ENCODE peak calls at places on chromosomes 12 and 14, in seven cellular contexts. I, C, Y, Z, K, M and B are unnamed samples.

GRCh38 chr12:68200854-68201253 is 24.8 kb downstream of the IL26 start:
- DNase-seq in M (no peak), Y (no peak), Z (no peak), C (no peak), K (no peak), I (no peak), B (no peak)

GRCh38 chr12:53352331-53353258 is 16.4 kb upstream of the SP7 start:
- DNase-seq in C (peak), Z (peak), M (peak), I (peak), K (peak), Y (no peak), B (peak)

GRCh38 chr12:45745861-45746277 is 16.4 kb downstream of the ARID2 start:
- DNase-seq in Y (no peak), C (no peak), K (no peak), I (no peak), Z (no peak), M (no peak), B (no peak)

GRCh38 chr12:13257356-13257875 is 60.9 kb downstream of the EMP1 start:
- DNase-seq in M (no peak), C (no peak), Y (no peak), I (no peak), Z (no peak), K (no peak), B (no peak)

GRCh38 chr12:116556964-116557706 is 2.0 kb upstream of the MAP1LC3B2 start:
- DNase-seq in I (no peak), C (peak), K (no peak), Z (no peak), M (no peak), Y (no peak), B (no peak)

GRCh38 chr12:10455766-10456165 is 2.6 kb upstream of the KLRC1 start:
- DNase-seq in Z (no peak), Y (no peak), K (no peak), C (no peak), M (no peak), I (no peak), B (no peak)

GRCh38 chr12:65885312-65885711 is 61.0 kb downstream of the HMGA2 start:
- DNase-seq in Y (no peak), C (no peak), K (no peak), M (no peak), I (no peak), Z (no peak), B (no peak)

GRCh38 chr12:13811061-13811460 is 170.3 kb downstream of the GRIN2B start:
- DNase-seq in Y (no peak), I (no peak), C (no peak), M (no peak), K (no peak), Z (no peak), B (no peak)

GRCh38 chr14:102213984-102214658 is 74.4 kb downstream of the WDR20 start:
- DNase-seq in Y (no peak), K (no peak), C (peak), Z (no peak), M (no peak), I (no peak), B (no peak)

GRCh38 chr14:95597784-95598204 is 62.9 kb downstream of the GLRX5 start:
- DNase-seq in C (peak), I (peak), Z (no peak), Y (peak), K (no peak), M (no peak), B (peak)

GRCh38 chr12:121499929-121500793 is 80.7 kb downstream of the KDM2B start:
- DNase-seq in K (peak), Z (no peak), I (peak), C (peak), Y (no peak), M (peak), B (peak)

GRCh38 chr12:60197589-60197988 is 601.8 kb downstream of the SLC16A7 start:
- DNase-seq in Y (no peak), M (no peak), Z (no peak), C (no peak), I (no peak), K (no peak), B (no peak)

GRCh38 chr12:67804168-67804567 is 155.6 kb downstream of the DYRK2 start:
- DNase-seq in Y (no peak), M (no peak), I (no peak), Z (no peak), C (no peak), K (no peak), B (no peak)

GRCh38 chr12:12871587-12872138 is 19.7 kb upstream of the GPRC5A start:
- DNase-seq in Y (no peak), I (no peak), C (no peak), Z (no peak), K (no peak), M (no peak), B (no peak)

GRCh38 chr12:50505386-50505827 is 622 bp downstream of the DIP2B start:
- DNase-seq in Y (no peak), K (no peak), Z (no peak), I (no peak), M (no peak), C (peak), B (peak)

GRCh38 chr14:56874375-56874774 is 64.1 kb upstream of the OTX2 start:
- DNase-seq in I (peak), K (peak), Z (no peak), M (peak), Y (no peak), C (peak), B (peak)

GRCh38 chr14:74427651-74428050 is 1.6 kb upstream of the SYNDIG1L start:
- DNase-seq in M (no peak), Y (no peak), I (no peak), Z (no peak), C (no peak), K (no peak), B (no peak)

GRCh38 chr12:120056739-120057138 is 59.8 kb downstream of the RAB35 start:
- DNase-seq in K (no peak), Z (no peak), C (peak), I (no peak), M (no peak), Y (no peak), B (no peak)

GRCh38 chr12:110199360-110200123 is 75.4 kb downstream of the IFT81 start:
- DNase-seq in Z (peak), I (no peak), C (no peak), Y (peak), K (no peak), M (peak), B (no peak)

GRCh38 chr14:99466719-99467118 is 13.9 kb downstream of the SETD3 start:
- DNase-seq in K (no peak), C (no peak), I (no peak), Y (no peak), M (no peak), Z (no peak), B (no peak)

GRCh38 chr12:85310456-85311076 is 30.5 kb downstream of the ALX1 start:
- DNase-seq in Y (no peak), K (peak), C (no peak), Z (no peak), I (no peak), M (no peak), B (no peak)

GRCh38 chr14:93286212-93286890 is 46.5 kb downstream of the BTBD7 start:
- DNase-seq in M (no peak), C (no peak), I (no peak), Y (no peak), K (no peak), Z (no peak), B (no peak)

GRCh38 chr12:11769723-11770514 is 120.4 kb downstream of the ETV6 start:
- DNase-seq in Y (no peak), C (no peak), Z (no peak), K (no peak), M (no peak), I (no peak), B (no peak)

GRCh38 chr12:53623526-53623925 is 2.7 kb downstream of the ATF7 start:
- DNase-seq in Y (no peak), M (no peak), I (no peak), K (no peak), C (peak), Z (no peak), B (no peak)

GRCh38 chr12:11885261-11886038 is 185.3 kb upstream of the BCL2L14 start:
- DNase-seq in C (no peak), K (no peak), Y (no peak), M (peak), I (no peak), Z (no peak), B (no peak)

GRCh38 chr14:74425525-74426201 is 347 bp downstream of the SYNDIG1L start:
- DNase-seq in I (peak), C (peak), M (no peak), Z (no peak), K (no peak), Y (no peak), B (peak)

GRCh38 chr12:24012528-24012927 is 63.1 kb upstream of the SOX5 start:
- DNase-seq in C (no peak), M (peak), K (no peak), Z (no peak), Y (no peak), I (no peak), B (no peak)

GRCh38 chr14:22039938-22040780 is 366.5 kb upstream of the OR4E1 start:
- DNase-seq in C (no peak), Y (no peak), M (peak), K (peak), Z (no peak), I (peak), B (no peak)

GRCh38 chr12:40655451-40655850 is 36.8 kb upstream of the CNTN1 start:
- DNase-seq in K (no peak), C (no peak), M (no peak), Y (no peak), Z (no peak), I (no peak), B (no peak)

GRCh38 chr14:56318393-56319115 is 200.3 kb downstream of the PELI2 start:
- DNase-seq in I (no peak), K (no peak), Y (no peak), Z (no peak), C (no peak), M (no peak), B (no peak)

DNA sequence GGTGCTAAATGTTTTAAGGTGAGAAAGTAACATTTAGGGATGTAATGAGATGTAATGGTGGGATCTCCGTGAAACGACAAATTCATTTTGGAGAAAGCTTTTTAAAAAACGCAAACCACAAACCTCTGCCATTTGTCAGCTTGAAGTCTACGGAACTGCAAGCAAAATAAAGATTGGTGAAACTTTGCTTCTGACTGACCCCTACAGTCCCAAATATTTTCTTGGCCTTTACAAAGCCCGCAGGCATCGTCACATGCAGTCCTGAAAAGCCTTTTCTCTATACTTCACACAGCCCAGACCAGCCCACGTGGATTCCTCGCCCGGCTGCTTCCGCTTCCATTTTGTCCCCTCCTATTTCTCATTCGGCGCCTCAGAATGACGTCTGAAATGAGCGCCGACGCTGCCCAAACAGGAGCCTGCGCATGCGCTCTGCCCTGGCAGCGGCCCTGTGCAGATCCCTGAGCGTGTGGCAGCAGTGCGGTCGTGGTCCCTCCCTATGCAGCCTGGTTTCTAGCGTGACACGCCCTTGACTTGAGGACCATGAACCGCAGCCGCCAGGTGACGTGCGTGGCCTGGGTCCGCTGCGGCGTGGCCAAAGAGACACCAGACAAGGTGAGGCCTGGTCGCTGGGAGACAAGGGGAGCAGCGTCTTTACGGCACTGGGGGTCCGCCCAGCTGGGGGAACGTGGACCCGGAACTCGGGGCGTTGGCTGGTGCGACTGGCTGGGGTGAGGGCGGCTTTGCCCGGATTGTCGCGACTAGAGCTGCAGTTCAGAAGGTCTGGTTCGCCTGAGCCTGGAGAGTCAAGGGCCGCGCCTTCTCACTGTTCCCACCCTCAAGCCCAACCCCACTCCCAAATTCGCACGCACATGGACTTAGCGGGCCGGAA is at the start of gene PWP1:
- DNase-seq in C (peak), Z (peak), M (peak), K (peak), Y (peak), I (peak), B (peak)
- TF ChIP-seq SP1 in C (peak), Z (peak), M (no peak), K (peak), Y (peak), I (no peak), B (peak)

DNA sequence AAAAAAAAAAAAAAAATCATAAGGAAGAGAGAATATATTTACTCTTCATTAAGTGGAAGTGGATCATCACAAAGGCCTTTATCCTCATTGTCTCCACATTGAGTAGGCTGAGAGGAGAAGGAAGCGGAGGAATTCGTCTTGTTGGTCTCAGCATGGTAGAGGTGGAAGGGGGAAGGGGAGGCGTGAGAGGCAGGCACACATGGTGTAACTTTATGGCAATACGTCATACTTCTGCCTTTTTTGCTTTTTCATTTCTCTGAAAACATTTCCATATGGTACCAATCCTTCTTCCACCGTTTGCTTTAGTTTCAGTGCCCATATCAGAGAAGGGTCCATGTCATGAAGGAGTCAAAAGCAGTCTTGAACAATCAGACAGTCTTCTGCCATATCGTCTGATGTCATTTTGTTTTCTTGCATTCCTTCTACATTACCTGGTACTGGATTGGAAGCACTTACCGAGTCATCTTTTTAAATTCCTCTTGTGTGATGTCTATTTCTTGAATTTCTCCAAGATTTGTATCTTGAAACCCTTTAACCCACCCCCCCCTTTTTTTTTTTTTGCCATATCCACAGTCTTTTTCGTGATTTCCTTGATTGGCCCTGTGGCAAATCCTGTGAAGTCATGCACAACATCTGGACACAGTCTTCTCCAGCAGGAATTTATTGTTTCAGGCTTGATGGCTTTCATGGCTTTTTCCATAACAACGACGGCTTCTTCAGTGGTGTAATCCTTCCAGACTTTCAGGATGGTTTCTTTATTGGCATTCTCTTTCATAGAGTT is 8.9 kb downstream of the FUT8 start:
- DNase-seq in K (no peak), Y (no peak), M (no peak), C (no peak), I (no peak), Z (no peak), B (no peak)
- TF ChIP-seq SP1 in K (no peak), Y (no peak), M (no peak), C (no peak), I (no peak), Z (no peak), B (no peak)

DNA sequence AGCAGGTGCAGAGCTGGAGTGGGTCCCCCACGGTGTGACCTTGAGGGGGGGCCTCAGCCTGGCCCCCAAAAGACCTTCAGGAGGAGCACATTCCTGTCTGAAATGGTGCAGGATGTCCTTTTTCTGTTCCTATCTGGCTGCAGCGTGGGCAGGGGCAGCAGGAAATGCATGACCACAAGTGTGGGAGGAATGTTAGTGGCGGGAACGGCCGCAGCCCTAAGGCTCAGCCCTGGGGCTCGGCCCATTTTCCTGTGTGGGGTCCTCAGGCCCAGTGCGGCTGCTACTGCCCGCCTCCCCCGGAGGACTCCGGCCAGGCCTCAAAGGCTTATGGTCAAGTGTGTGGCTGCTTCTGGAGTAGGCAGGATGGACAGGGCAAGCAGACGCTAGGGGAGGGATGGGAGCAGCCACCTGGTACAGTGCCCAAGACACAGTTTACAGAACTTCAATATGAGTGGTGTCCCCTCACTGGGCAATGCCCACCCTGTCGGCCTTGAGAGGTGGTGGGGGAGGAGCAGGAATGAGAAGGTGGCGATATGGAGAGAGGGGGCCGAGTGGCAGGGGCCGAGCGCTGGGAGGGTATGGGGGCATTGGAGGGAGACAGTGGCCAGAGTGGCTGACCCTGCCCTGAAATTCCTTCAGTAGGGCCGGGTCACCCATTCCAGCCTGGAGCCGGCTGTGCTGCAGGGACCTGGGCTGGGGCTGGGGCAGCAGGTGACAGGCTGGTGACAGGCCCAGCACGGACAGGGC is 137.4 kb downstream of the CALM1 start:
- DNase-seq in C (peak), I (no peak), Z (no peak), K (no peak), M (no peak), Y (no peak), B (no peak)
- TF ChIP-seq SP1 in C (no peak), I (no peak), Z (no peak), K (no peak), M (no peak), Y (no peak), B (no peak)

GRCh38 chr12:104578453-104578852 is 121.7 kb downstream of the CHST11 start:
- DNase-seq in Z (no peak), M (no peak), Y (no peak), K (no peak), C (peak), I (no peak), B (no peak)
- TF ChIP-seq SP1 in Z (no peak), M (no peak), Y (no peak), K (no peak), C (no peak), I (no peak), B (no peak)

GRCh38 chr12:125687820-125688219 is 622.6 kb downstream of the AACS start:
- DNase-seq in Z (no peak), Y (no peak), M (no peak), I (no peak), C (no peak), K (no peak), B (no peak)

GRCh38 chr12:125688223-125688622 is 623.0 kb downstream of the AACS start:
- DNase-seq in Y (no peak), Z (no peak), M (no peak), I (no peak), K (no peak), C (no peak), B (no peak)

GRCh38 chr12:125689576-125690410 is 624.6 kb downstream of the AACS start:
- DNase-seq in Y (no peak), I (no peak), C (no peak), Z (no peak), K (no peak), M (no peak), B (no peak)

GRCh38 chr12:125688881-125689280 is 623.6 kb downstream of the AACS start:
- DNase-seq in I (no peak), K (no peak), C (no peak), Y (no peak), Z (no peak), M (no peak), B (no peak)

DNA sequence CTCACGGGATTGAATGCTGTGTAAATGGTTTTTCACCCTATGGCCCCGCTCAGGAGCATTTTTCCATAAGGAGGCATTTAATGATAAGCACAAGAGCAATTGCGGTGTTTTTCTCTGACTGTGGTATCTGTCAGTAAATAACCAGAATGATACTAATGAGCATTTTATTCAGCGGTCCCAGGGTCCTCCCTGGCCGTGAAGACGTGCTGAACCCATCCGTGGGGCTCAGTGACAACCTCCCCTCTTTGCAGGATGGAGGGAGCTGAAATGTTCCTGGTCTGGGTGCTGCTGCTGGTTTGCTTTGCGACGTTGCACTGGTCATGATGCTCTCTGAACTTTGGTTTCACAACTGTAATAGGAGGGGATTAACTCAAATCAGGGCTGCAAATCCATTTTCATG is 625.6 kb downstream of the AACS start:
- DNase-seq in Z (no peak), Y (no peak), I (no peak), M (no peak), C (no peak), K (no peak), B (no peak)
- TF ChIP-seq SP1 in Z (no peak), Y (no peak), I (no peak), M (no peak), C (no peak), K (no peak), B (no peak)

GRCh38 chr14:68787235-68787727 is 5.6 kb downstream of the ZFP36L1 start:
- DNase-seq in Y (no peak), Z (no peak), K (no peak), C (peak), I (no peak), M (no peak), B (no peak)
- TF ChIP-seq SP1 in Y (no peak), Z (no peak), K (no peak), C (no peak), I (no peak), M (no peak), B (no peak)

GRCh38 chr12:18339633-18340032 is 78.3 kb downstream of the PIK3C2G start:
- DNase-seq in Y (no peak), I (no peak), Z (no peak), M (no peak), K (no peak), C (no peak), B (no peak)
- TF ChIP-seq SP1 in Y (no peak), I (no peak), Z (no peak), M (no peak), K (no peak), C (no peak), B (no peak)